ENCODE peak calls at places on chromosomes 5 and 9, in four cellular contexts. One of them, this sample, is unnamed.

GRCh38 chr5:1930880-1931589 is 48.3 kb upstream of the IRX4 start:
- DNase-seq in CD4-positive, CD25-positive, alpha-beta regulatory T cell: no peak
- DNase-seq in AG09309: no peak
- DNase-seq in epithelial cell of esophagus: peak; percentile 14
- DNase-seq in this sample: no peak

GRCh38 chr9:96603305-96604004 is 16.2 kb downstream of the CDC14B start:
- DNase-seq in CD4-positive, CD25-positive, alpha-beta regulatory T cell: no peak
- DNase-seq in AG09309: no peak
- DNase-seq in epithelial cell of esophagus: no peak
- DNase-seq in this sample: no peak

GRCh38 chr9:83449981-83450380 is 88.2 kb downstream of the FRMD3 start:
- DNase-seq in CD4-positive, CD25-positive, alpha-beta regulatory T cell: no peak
- DNase-seq in AG09309: no peak
- DNase-seq in epithelial cell of esophagus: no peak
- DNase-seq in this sample: no peak

GRCh38 chr5:102296229-102296817 is at the start of gene SLCO4C1:
- DNase-seq in CD4-positive, CD25-positive, alpha-beta regulatory T cell: peak; percentile 46
- DNase-seq in AG09309: no peak
- DNase-seq in epithelial cell of esophagus: peak; percentile 71
- DNase-seq in this sample: no peak

GRCh38 chr9:93266521-93267001 is 82.6 kb downstream of the WNK2 start:
- DNase-seq in CD4-positive, CD25-positive, alpha-beta regulatory T cell: no peak
- DNase-seq in AG09309: no peak
- DNase-seq in epithelial cell of esophagus: no peak
- DNase-seq in this sample: no peak

GRCh38 chr5:6721442-6721841 is 8.2 kb downstream of the TENT4A start:
- DNase-seq in CD4-positive, CD25-positive, alpha-beta regulatory T cell: no peak
- DNase-seq in AG09309: no peak
- DNase-seq in epithelial cell of esophagus: no peak
- DNase-seq in this sample: no peak

GRCh38 chr5:63555874-63556273 is 406.4 kb downstream of the HTR1A start:
- DNase-seq in CD4-positive, CD25-positive, alpha-beta regulatory T cell: no peak
- DNase-seq in AG09309: no peak
- DNase-seq in epithelial cell of esophagus: peak; percentile 15
- DNase-seq in this sample: no peak

GRCh38 chr9:126604059-126604685 is 9.6 kb upstream of the LMX1B start:
- DNase-seq in CD4-positive, CD25-positive, alpha-beta regulatory T cell: no peak
- DNase-seq in AG09309: no peak
- DNase-seq in epithelial cell of esophagus: no peak
- DNase-seq in this sample: no peak

GRCh38 chr5:156411131-156411727 is 84.3 kb downstream of the SGCD start:
- DNase-seq in CD4-positive, CD25-positive, alpha-beta regulatory T cell: no peak
- DNase-seq in AG09309: peak; percentile 34
- DNase-seq in epithelial cell of esophagus: no peak
- DNase-seq in this sample: no peak

GRCh38 chr9:4048441-4048840 is 251.4 kb downstream of the GLIS3 start:
- DNase-seq in CD4-positive, CD25-positive, alpha-beta regulatory T cell: peak; percentile 7
- DNase-seq in AG09309: peak; percentile 1
- DNase-seq in epithelial cell of esophagus: peak; percentile 43
- DNase-seq in this sample: no peak

GRCh38 chr5:55533806-55534435 is 843 bp downstream of the PLPP1 start:
- DNase-seq in CD4-positive, CD25-positive, alpha-beta regulatory T cell: peak; percentile 57
- DNase-seq in AG09309: no peak
- DNase-seq in epithelial cell of esophagus: peak; percentile 43
- DNase-seq in this sample: no peak

GRCh38 chr9:32500768-32501167 is 25.2 kb downstream of the RIGI start:
- DNase-seq in CD4-positive, CD25-positive, alpha-beta regulatory T cell: no peak
- DNase-seq in AG09309: no peak
- DNase-seq in epithelial cell of esophagus: peak; percentile 77
- DNase-seq in this sample: no peak

GRCh38 chr5:119168401-119168800 is 97.5 kb downstream of the DMXL1 start:
- DNase-seq in CD4-positive, CD25-positive, alpha-beta regulatory T cell: no peak
- DNase-seq in AG09309: no peak
- DNase-seq in epithelial cell of esophagus: peak; percentile 8
- DNase-seq in this sample: no peak

GRCh38 chr5:174610968-174611367 is 113.4 kb upstream of the MSX2 start:
- DNase-seq in CD4-positive, CD25-positive, alpha-beta regulatory T cell: no peak
- DNase-seq in AG09309: peak; percentile 27
- DNase-seq in epithelial cell of esophagus: peak; percentile 54
- DNase-seq in this sample: no peak

GRCh38 chr9:134495881-134496412 is 145.7 kb upstream of the COL5A1 start:
- DNase-seq in CD4-positive, CD25-positive, alpha-beta regulatory T cell: no peak
- DNase-seq in AG09309: no peak
- DNase-seq in epithelial cell of esophagus: no peak
- DNase-seq in this sample: no peak

GRCh38 chr5:119515192-119515591 is 62.9 kb downstream of the HSD17B4 start:
- DNase-seq in CD4-positive, CD25-positive, alpha-beta regulatory T cell: no peak
- DNase-seq in AG09309: no peak
- DNase-seq in epithelial cell of esophagus: peak; percentile 0
- DNase-seq in this sample: no peak

GRCh38 chr5:33629999-33630398 is 189.2 kb downstream of the TARS1 start:
- DNase-seq in CD4-positive, CD25-positive, alpha-beta regulatory T cell: no peak
- DNase-seq in AG09309: no peak
- DNase-seq in epithelial cell of esophagus: no peak
- DNase-seq in this sample: no peak

GRCh38 chr9:22052376-22052945 is 43.4 kb upstream of the CDKN2B start:
- DNase-seq in CD4-positive, CD25-positive, alpha-beta regulatory T cell: peak; percentile 74
- DNase-seq in AG09309: peak; percentile 77
- DNase-seq in epithelial cell of esophagus: peak; percentile 98
- DNase-seq in this sample: no peak

GRCh38 chr9:81182421-81182820 is 506.9 kb downstream of the TLE1 start:
- DNase-seq in CD4-positive, CD25-positive, alpha-beta regulatory T cell: no peak
- DNase-seq in AG09309: no peak
- DNase-seq in epithelial cell of esophagus: peak; percentile 57
- DNase-seq in this sample: no peak

GRCh38 chr5:13695076-13695712 is 249.3 kb downstream of the DNAH5 start:
- DNase-seq in CD4-positive, CD25-positive, alpha-beta regulatory T cell: no peak
- DNase-seq in AG09309: no peak
- DNase-seq in epithelial cell of esophagus: no peak
- DNase-seq in this sample: no peak

GRCh38 chr9:82104252-82104651 is 115.7 kb downstream of the SPATA31D1 start:
- DNase-seq in CD4-positive, CD25-positive, alpha-beta regulatory T cell: no peak
- DNase-seq in AG09309: no peak
- DNase-seq in epithelial cell of esophagus: no peak
- DNase-seq in this sample: no peak

GRCh38 chr5:5421149-5421960 is 1.1 kb upstream of the ICE1 start:
- DNase-seq in CD4-positive, CD25-positive, alpha-beta regulatory T cell: peak; percentile 74
- DNase-seq in AG09309: no peak
- DNase-seq in epithelial cell of esophagus: peak; percentile 7
- DNase-seq in this sample: peak; percentile 47

GRCh38 chr5:113491022-113491421 is 2.8 kb upstream of the MCC start:
- DNase-seq in CD4-positive, CD25-positive, alpha-beta regulatory T cell: no peak
- DNase-seq in AG09309: no peak
- DNase-seq in epithelial cell of esophagus: no peak
- DNase-seq in this sample: no peak

GRCh38 chr5:177132504-177133118 is 962 bp upstream of the NSD1 start:
- DNase-seq in CD4-positive, CD25-positive, alpha-beta regulatory T cell: peak; percentile 47
- DNase-seq in AG09309: no peak
- DNase-seq in epithelial cell of esophagus: peak; percentile 10
- DNase-seq in this sample: no peak

GRCh38 chr9:137383453-137384115 is 39.4 kb downstream of the EXD3 start:
- DNase-seq in CD4-positive, CD25-positive, alpha-beta regulatory T cell: no peak
- DNase-seq in AG09309: no peak
- DNase-seq in epithelial cell of esophagus: no peak
- DNase-seq in this sample: no peak

GRCh38 chr5:141785667-141786066 is 92.5 kb downstream of the PCDH1 start:
- DNase-seq in CD4-positive, CD25-positive, alpha-beta regulatory T cell: no peak
- DNase-seq in AG09309: no peak
- DNase-seq in epithelial cell of esophagus: no peak
- DNase-seq in this sample: no peak

GRCh38 chr9:132049323-132049882 is 30.3 kb downstream of the MED27 start:
- DNase-seq in CD4-positive, CD25-positive, alpha-beta regulatory T cell: no peak
- DNase-seq in AG09309: no peak
- DNase-seq in epithelial cell of esophagus: no peak
- DNase-seq in this sample: no peak

GRCh38 chr5:58794875-58795274 is 212.0 kb downstream of the RAB3C start:
- DNase-seq in CD4-positive, CD25-positive, alpha-beta regulatory T cell: no peak
- DNase-seq in AG09309: no peak
- DNase-seq in epithelial cell of esophagus: peak; percentile 4
- DNase-seq in this sample: no peak

GRCh38 chr5:170571331-170571731 is 67.5 kb downstream of the KCNIP1 start:
- DNase-seq in CD4-positive, CD25-positive, alpha-beta regulatory T cell: no peak
- DNase-seq in AG09309: no peak
- DNase-seq in epithelial cell of esophagus: no peak
- DNase-seq in this sample: no peak

GRCh38 chr5:1209896-1210776 is 8.7 kb downstream of the SLC6A19 start:
- DNase-seq in CD4-positive, CD25-positive, alpha-beta regulatory T cell: no peak
- DNase-seq in AG09309: no peak
- DNase-seq in epithelial cell of esophagus: peak; percentile 4
- DNase-seq in this sample: no peak

GRCh38 chr5:128596071-128596470 is 58.0 kb upstream of the FBN2 start:
- DNase-seq in CD4-positive, CD25-positive, alpha-beta regulatory T cell: no peak
- DNase-seq in AG09309: no peak
- DNase-seq in epithelial cell of esophagus: peak; percentile 20
- DNase-seq in this sample: no peak

GRCh38 chr5:144468542-144468941 is 297.9 kb downstream of the KCTD16 start:
- DNase-seq in CD4-positive, CD25-positive, alpha-beta regulatory T cell: no peak
- DNase-seq in AG09309: no peak
- DNase-seq in epithelial cell of esophagus: no peak
- DNase-seq in this sample: no peak

GRCh38 chr9:33329996-33330395 is 39.7 kb downstream of the NFX1 start:
- DNase-seq in CD4-positive, CD25-positive, alpha-beta regulatory T cell: no peak
- DNase-seq in AG09309: no peak
- DNase-seq in epithelial cell of esophagus: peak; percentile 78
- DNase-seq in this sample: no peak

GRCh38 chr9:134375430-134376385 is 49.5 kb downstream of the RXRA start:
- DNase-seq in CD4-positive, CD25-positive, alpha-beta regulatory T cell: no peak
- DNase-seq in AG09309: no peak
- DNase-seq in epithelial cell of esophagus: no peak
- DNase-seq in this sample: no peak

GRCh38 chr5:36944607-36945225 is 68.1 kb downstream of the NIPBL start:
- DNase-seq in CD4-positive, CD25-positive, alpha-beta regulatory T cell: peak; percentile 82
- DNase-seq in AG09309: peak; percentile 39
- DNase-seq in epithelial cell of esophagus: peak; percentile 77
- DNase-seq in this sample: peak; percentile 77

GRCh38 chr5:133353741-133354140 is 258.6 kb downstream of the FSTL4 start:
- DNase-seq in CD4-positive, CD25-positive, alpha-beta regulatory T cell: no peak
- DNase-seq in AG09309: no peak
- DNase-seq in epithelial cell of esophagus: no peak
- DNase-seq in this sample: no peak

GRCh38 chr9:136499935-136500910 is 17.4 kb upstream of the SEC16A start:
- DNase-seq in CD4-positive, CD25-positive, alpha-beta regulatory T cell: no peak
- DNase-seq in AG09309: no peak
- DNase-seq in epithelial cell of esophagus: no peak
- DNase-seq in this sample: no peak

GRCh38 chr5:43007911-43008368 is 32.2 kb downstream of the ANXA2R start:
- DNase-seq in CD4-positive, CD25-positive, alpha-beta regulatory T cell: peak; percentile 93
- DNase-seq in AG09309: no peak
- DNase-seq in epithelial cell of esophagus: peak; percentile 75
- DNase-seq in this sample: peak; percentile 82

GRCh38 chr9:38008168-38009034 is 60.6 kb downstream of the SHB start:
- DNase-seq in CD4-positive, CD25-positive, alpha-beta regulatory T cell: peak; percentile 29
- DNase-seq in AG09309: peak; percentile 69
- DNase-seq in epithelial cell of esophagus: peak; percentile 97
- DNase-seq in this sample: peak; percentile 59
- H3K4me3 ChIP-seq in CD4-positive, CD25-positive, alpha-beta regulatory T cell: no peak overlapping the region
- H3K4me3 ChIP-seq in AG09309: no peak overlapping the region
- H3K4me3 ChIP-seq in epithelial cell of esophagus: no peak overlapping the region
- H3K4me3 ChIP-seq in this sample: no peak overlapping the region

GRCh38 chr5:111144352-111144930 is 52.3 kb downstream of the WDR36 start:
- DNase-seq in CD4-positive, CD25-positive, alpha-beta regulatory T cell: peak; percentile 18
- DNase-seq in AG09309: no peak
- DNase-seq in epithelial cell of esophagus: peak; percentile 36
- DNase-seq in this sample: no peak
- H3K4me3 ChIP-seq in CD4-positive, CD25-positive, alpha-beta regulatory T cell: no peak overlapping the region
- H3K4me3 ChIP-seq in AG09309: no peak overlapping the region
- H3K4me3 ChIP-seq in epithelial cell of esophagus: no peak overlapping the region
- H3K4me3 ChIP-seq in this sample: no peak overlapping the region

GRCh38 chr5:40831346-40832210 is 3.4 kb downstream of the RPL37 start:
- DNase-seq in CD4-positive, CD25-positive, alpha-beta regulatory T cell: peak; percentile 33
- DNase-seq in AG09309: no peak
- DNase-seq in epithelial cell of esophagus: peak; percentile 53
- DNase-seq in this sample: no peak
- H3K4me3 ChIP-seq in CD4-positive, CD25-positive, alpha-beta regulatory T cell: no peak overlapping the region
- H3K4me3 ChIP-seq in AG09309: no peak overlapping the region
- H3K4me3 ChIP-seq in epithelial cell of esophagus: no peak overlapping the region
- H3K4me3 ChIP-seq in this sample: no peak overlapping the region

GRCh38 chr9:28005779-28006178 is 432.5 kb upstream of the C9orf72 start:
- DNase-seq in CD4-positive, CD25-positive, alpha-beta regulatory T cell: no peak
- DNase-seq in AG09309: no peak
- DNase-seq in epithelial cell of esophagus: no peak
- DNase-seq in this sample: no peak
- H3K4me3 ChIP-seq in CD4-positive, CD25-positive, alpha-beta regulatory T cell: no peak overlapping the region
- H3K4me3 ChIP-seq in AG09309: no peak overlapping the region
- H3K4me3 ChIP-seq in epithelial cell of esophagus: no peak overlapping the region
- H3K4me3 ChIP-seq in this sample: no peak overlapping the region

GRCh38 chr9:112061152-112061740 is 113.9 kb downstream of the SUSD1 start:
- DNase-seq in CD4-positive, CD25-positive, alpha-beta regulatory T cell: peak; percentile 63
- DNase-seq in AG09309: peak; percentile 89
- DNase-seq in epithelial cell of esophagus: peak; percentile 96
- DNase-seq in this sample: no peak

GRCh38 chr9:112056986-112057385 is 118.1 kb downstream of the SUSD1 start:
- DNase-seq in CD4-positive, CD25-positive, alpha-beta regulatory T cell: no peak
- DNase-seq in AG09309: no peak
- DNase-seq in epithelial cell of esophagus: no peak
- DNase-seq in this sample: no peak

GRCh38 chr9:112063151-112063550 is 111.9 kb downstream of the SUSD1 start:
- DNase-seq in CD4-positive, CD25-positive, alpha-beta regulatory T cell: no peak
- DNase-seq in AG09309: peak; percentile 86
- DNase-seq in epithelial cell of esophagus: no peak
- DNase-seq in this sample: no peak

GRCh38 chr9:112059145-112059979 is 115.7 kb downstream of the SUSD1 start:
- DNase-seq in CD4-positive, CD25-positive, alpha-beta regulatory T cell: no peak
- DNase-seq in AG09309: no peak
- DNase-seq in epithelial cell of esophagus: peak; percentile 87
- DNase-seq in this sample: no peak

GRCh38 chr9:112059980-112060348 is 115.1 kb downstream of the SUSD1 start:
- DNase-seq in CD4-positive, CD25-positive, alpha-beta regulatory T cell: no peak
- DNase-seq in AG09309: no peak
- DNase-seq in epithelial cell of esophagus: no peak
- DNase-seq in this sample: no peak
- H3K4me3 ChIP-seq in CD4-positive, CD25-positive, alpha-beta regulatory T cell: no peak overlapping the region
- H3K4me3 ChIP-seq in AG09309: no peak overlapping the region
- H3K4me3 ChIP-seq in epithelial cell of esophagus: no peak overlapping the region
- H3K4me3 ChIP-seq in this sample: no peak overlapping the region

This sample was measured in Jurkat, Clone E6-1.